ENCODE peak calls at places on chromosomes 16 and 17, in five cellular contexts. N is PC-3; D is suprapubic skin; O is GM06990; T is CD4-positive, alpha-beta T cell. G is an unnamed sample.

GRCh38 chr17:5241861-5242671 is 7.4 kb upstream of the SCIMP start:
- DNase-seq in N (no peak), D (no peak), O (peak; percentile 70), T (no peak), G (no peak)

GRCh38 chr17:77602062-77602746 is 356.3 kb upstream of the TNRC6C start:
- DNase-seq in N (no peak), D (peak; percentile 85), O (no peak), T (no peak), G (no peak)

GRCh38 chr17:9900019-9900594 is 5.0 kb downstream of the RCVRN start:
- DNase-seq in N (no peak), D (no peak), O (no peak), T (no peak), G (no peak)

GRCh38 chr16:73215482-73216377 is 167.8 kb upstream of the ZFHX3 start:
- DNase-seq in N (no peak), D (no peak), O (no peak), T (no peak), G (no peak)

GRCh38 chr17:2814499-2815341 is 18.5 kb downstream of the RAP1GAP2 start:
- DNase-seq in N (peak; percentile 44), D (no peak), O (peak; percentile 84), T (peak; percentile 88), G (no peak)

GRCh38 chr17:35244345-35245195 is 1.7 kb downstream of the SLFN5 start:
- DNase-seq in N (peak; percentile 73), D (peak; percentile 90), O (peak; percentile 71), T (peak; percentile 80), G (peak; percentile 85)

GRCh38 chr16:77711775-77712174 is 10.5 kb upstream of the NUDT7 start:
- DNase-seq in N (no peak), D (no peak), O (no peak), T (no peak), G (no peak)

GRCh38 chr17:2412561-2413021 is 11.7 kb upstream of the MNT start:
- DNase-seq in N (no peak), D (peak; percentile 53), O (no peak), T (no peak), G (no peak)

GRCh38 chr17:75753514-75754377 is 11.2 kb downstream of the GALK1 start:
- DNase-seq in N (no peak), D (peak; percentile 85), O (peak; percentile 83), T (peak; percentile 78), G (no peak)

GRCh38 chr17:1039511-1040215 is 42.7 kb downstream of the TIMM22 start:
- DNase-seq in N (no peak), D (no peak), O (no peak), T (no peak), G (no peak)

GRCh38 chr17:65163990-65164495 is 26.9 kb downstream of the RGS9 start:
- DNase-seq in N (peak; percentile 80), D (no peak), O (peak; percentile 60), T (no peak), G (no peak)

GRCh38 chr16:72853575-72853974 is 194.4 kb downstream of the ZFHX3 start:
- DNase-seq in N (no peak), D (no peak), O (no peak), T (no peak), G (no peak)

GRCh38 chr17:68973098-68973929 is 18.1 kb upstream of the ABCA8 start:
- DNase-seq in N (no peak), D (no peak), O (no peak), T (no peak), G (no peak)

GRCh38 chr16:6725634-6726331 is 606.9 kb upstream of the RBFOX1 start:
- DNase-seq in N (peak; percentile 1), D (no peak), O (no peak), T (no peak), G (no peak)

GRCh38 chr16:50259334-50260205 is 6.8 kb upstream of the ADCY7 start:
- DNase-seq in N (no peak), D (peak; percentile 88), O (no peak), T (no peak), G (no peak)

GRCh38 chr17:55168970-55169687 is 95.6 kb upstream of the HLF start:
- DNase-seq in N (no peak), D (no peak), O (peak; percentile 39), T (no peak), G (no peak)

GRCh38 chr17:69326302-69327059 is 452 bp downstream of the ABCA5 start:
- DNase-seq in N (peak; percentile 39), D (peak; percentile 78), O (no peak), T (no peak), G (no peak)

GRCh38 chr17:40349477-40350409 is 14.8 kb downstream of the GJD3 start:
- DNase-seq in N (peak; percentile 22), D (no peak), O (no peak), T (no peak), G (no peak)

GRCh38 chr17:2438823-2439222 is 38.0 kb upstream of the MNT start:
- DNase-seq in N (no peak), D (no peak), O (no peak), T (no peak), G (no peak)

GRCh38 chr16:7304257-7304656 is 28.4 kb upstream of the RBFOX1 start:
- DNase-seq in N (no peak), D (no peak), O (no peak), T (no peak), G (no peak)

GRCh38 chr17:42519546-42520444 is 16.2 kb upstream of the NAGLU start:
- DNase-seq in N (peak; percentile 91), D (peak; percentile 93), O (no peak), T (no peak), G (peak; percentile 84)

GRCh38 chr16:22284637-22285515 is 12.3 kb upstream of the POLR3E start:
- DNase-seq in N (no peak), D (no peak), O (no peak), T (no peak), G (no peak)

GRCh38 chr16:709651-710499 is 4.3 kb upstream of the FBXL16 start:
- DNase-seq in N (peak; percentile 54), D (no peak), O (no peak), T (no peak), G (no peak)

GRCh38 chr17:4553669-4554068 is 1.5 kb downstream of the MYBBP1A start:
- DNase-seq in N (no peak), D (no peak), O (no peak), T (no peak), G (no peak)

GRCh38 chr17:39903158-39903884 is 15.1 kb downstream of the GSDMB start:
- DNase-seq in N (no peak), D (no peak), O (no peak), T (no peak), G (no peak)

GRCh38 chr17:79812969-79813825 is 16.3 kb upstream of the CBX8 start:
- DNase-seq in N (no peak), D (no peak), O (no peak), T (no peak), G (no peak)

GRCh38 chr16:22191966-22192260 is 14.2 kb upstream of the EEF2K start:
- DNase-seq in N (no peak), D (no peak), O (no peak), T (no peak), G (no peak)

GRCh38 chr17:37327341-37328090 is 48.3 kb upstream of the C17orf78 start:
- DNase-seq in N (no peak), D (no peak), O (no peak), T (no peak), G (no peak)

GRCh38 chr17:58960068-58960467 is 146.6 kb downstream of the TRIM37 start:
- DNase-seq in N (peak; percentile 87), D (no peak), O (peak; percentile 20), T (no peak), G (no peak)

GRCh38 chr16:28136751-28137434 is 73.4 kb upstream of the GSG1L start:
- DNase-seq in N (no peak), D (no peak), O (no peak), T (peak; percentile 45), G (no peak)

DNA sequence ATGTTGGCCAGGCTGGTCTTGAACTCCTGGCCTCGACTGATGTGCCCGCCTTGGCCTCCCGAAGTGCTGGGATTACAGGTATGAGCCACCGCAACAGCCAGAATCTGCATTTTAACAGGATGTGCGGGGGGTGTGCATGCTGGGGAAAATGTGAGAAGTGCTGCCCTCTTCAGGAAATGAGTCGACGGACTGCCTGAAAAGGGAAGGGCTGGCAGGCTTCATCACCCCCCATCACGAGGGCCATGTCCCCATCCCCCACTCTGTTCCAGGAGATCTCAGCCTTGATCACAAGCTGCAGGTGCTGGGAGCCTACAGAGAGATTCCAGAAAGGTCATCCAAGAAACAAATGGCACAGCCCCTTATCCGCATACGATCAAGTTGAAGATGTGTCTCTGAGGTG is 195.3 kb upstream of the RPL38 start:
- DNase-seq in N (peak; percentile 36), D (no peak), O (no peak), T (no peak), G (no peak)
- TF ChIP-seq CTCF in N (peak; percentile 66), D (peak; percentile 9), O (peak; percentile 39), T (peak; percentile 38), G (no peak)

GRCh38 chr16:87841608-87842208 is 27.6 kb downstream of the SLC7A5 start:
- DNase-seq in N (no peak), D (no peak), O (no peak), T (no peak), G (no peak)
- TF ChIP-seq CTCF in N (no peak), D (no peak), O (no peak), T (no peak), G (no peak)

DNA sequence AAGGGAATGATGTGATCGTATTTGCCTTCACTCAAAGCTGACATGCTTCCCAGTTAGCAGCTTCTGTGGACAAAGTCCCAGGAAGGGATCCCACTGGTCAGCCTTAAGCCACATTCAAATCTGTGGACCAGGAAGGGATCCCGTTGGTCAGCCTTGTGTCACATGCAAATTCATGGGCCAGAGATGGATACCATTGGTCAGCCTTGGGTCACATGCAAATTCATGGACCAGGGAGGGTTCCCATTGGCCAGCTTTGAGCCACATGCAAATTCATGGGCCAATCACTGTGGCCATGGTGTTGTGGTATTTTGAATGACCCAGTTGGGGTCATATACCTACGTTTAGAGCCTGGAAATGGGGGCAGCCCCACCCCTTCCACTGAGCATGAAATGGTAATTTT is 201.6 kb downstream of the HS3ST4 start:
- DNase-seq in N (no peak), D (no peak), O (no peak), T (no peak), G (no peak)
- TF ChIP-seq CTCF in N (no peak), D (no peak), O (no peak), T (no peak), G (no peak)

GRCh38 chr16:55495616-55496289 is 13.1 kb upstream of the LPCAT2 start:
- DNase-seq in N (no peak), D (no peak), O (no peak), T (no peak), G (no peak)

GRCh38 chr16:55492756-55493380 is 13.9 kb downstream of the MMP2 start:
- DNase-seq in N (no peak), D (no peak), O (no peak), T (no peak), G (no peak)

GRCh38 chr16:55496509-55497145 is 12.2 kb upstream of the LPCAT2 start:
- DNase-seq in N (no peak), D (peak; percentile 70), O (no peak), T (no peak), G (no peak)

GRCh38 chr16:55497558-55497957 is 11.3 kb upstream of the LPCAT2 start:
- DNase-seq in N (no peak), D (no peak), O (no peak), T (no peak), G (no peak)

DNA sequence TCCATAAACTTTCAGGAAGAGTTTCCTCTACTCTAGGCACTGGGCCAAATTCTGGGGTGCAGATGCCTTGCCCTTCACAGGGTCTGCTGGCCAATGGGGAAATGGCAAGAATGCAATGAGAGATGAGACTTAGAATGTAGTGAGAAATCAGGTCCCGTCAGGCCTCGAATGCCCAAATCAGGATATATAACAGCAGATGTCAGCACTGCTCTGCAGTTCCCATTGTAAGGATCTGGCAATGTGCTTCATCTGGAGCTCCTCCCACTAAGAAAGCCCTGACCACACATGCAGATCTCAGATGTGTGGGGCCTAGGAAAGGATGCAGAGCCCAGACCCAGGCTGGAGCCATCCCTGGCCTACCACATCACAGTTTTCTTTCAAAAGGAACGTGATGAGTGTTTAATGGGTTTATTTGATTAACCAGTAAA is 13.9 kb upstream of the LPCAT2 start:
- DNase-seq in N (peak; percentile 32), D (peak; percentile 78), O (no peak), T (no peak), G (no peak)
- TF ChIP-seq CTCF in N (peak; percentile 23), D (no peak), O (no peak), T (no peak), G (no peak)

G was measured in omental fat pad.